ENCODE peak calls at places on chromosomes 16 and 17, in four cellular contexts. R, F, M and X are unnamed samples.

GRCh38 chr17:28701987-28702751 is 9.5 kb downstream of the PROCA1 start:
- ATAC-seq in R (no peak), F (no peak), M (no peak), X (no peak)

GRCh38 chr16:50781043-50781442 is 39.2 kb downstream of the CYLD start:
- ATAC-seq in F (no peak), R (no peak), M (no peak), X (no peak)

GRCh38 chr17:81939881-81940385 is 2.8 kb upstream of the PYCR1 start:
- ATAC-seq in M (peak; percentile 73), R (no peak), F (peak; percentile 8), X (peak; percentile 11)

GRCh38 chr17:9874722-9875121 is 30.3 kb downstream of the RCVRN start:
- ATAC-seq in M (no peak), R (no peak), F (no peak), X (no peak)

GRCh38 chr17:58232707-58233156 is 5.7 kb upstream of the LPO start:
- ATAC-seq in F (no peak), M (no peak), R (no peak), X (no peak)

GRCh38 chr17:29567362-29568330 is 809 bp upstream of the ABHD15 start:
- ATAC-seq in R (peak; percentile 66), M (peak; percentile 42), F (peak; percentile 56), X (peak; percentile 30)

GRCh38 chr16:3171181-3171854 is 16.7 kb upstream of the OR1F1 start:
- ATAC-seq in R (peak; percentile 15), M (no peak), F (no peak), X (no peak)

GRCh38 chr17:7357381-7357780 is 2.4 kb downstream of the TMEM95 start:
- ATAC-seq in R (no peak), F (no peak), M (no peak), X (no peak)

GRCh38 chr17:21275579-21276339 is 8.8 kb upstream of the MAP2K3 start:
- ATAC-seq in M (peak; percentile 97), R (peak; percentile 95), F (peak; percentile 93), X (peak; percentile 95)

GRCh38 chr17:28623696-28624095 is 9.7 kb upstream of the RSKR start:
- ATAC-seq in F (peak; percentile 83), R (no peak), M (peak; percentile 64), X (no peak)

DNA sequence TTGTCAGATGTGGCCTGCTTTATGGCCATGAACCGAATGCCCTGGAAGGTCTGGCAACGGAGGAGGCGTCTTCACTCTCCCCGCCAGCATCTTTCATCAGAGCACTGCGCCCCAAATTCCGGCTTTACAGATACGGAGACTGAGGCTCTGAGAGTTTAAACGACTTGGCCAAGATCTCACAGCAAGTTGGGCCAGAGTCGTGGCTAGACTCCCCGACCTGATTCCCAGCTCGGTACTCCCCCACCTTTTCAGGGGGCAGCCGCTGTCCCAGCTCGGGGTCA is 1.7 kb downstream of the NGFR start:
- ATAC-seq in R (no peak), F (no peak), M (no peak), X (no peak)
- H3K27me3 ChIP-seq in R (peaks cover 26% of the 10 kb centered on the region), F (peaks cover 7% of the 10 kb centered on the region), M (no peaks in the 10 kb centered on the region), X (peaks cover 60% of the 10 kb centered on the region)

GRCh38 chr17:42673885-42674754 is 2.7 kb downstream of the PLEKHH3 start:
- ATAC-seq in R (peak; percentile 27), M (peak; percentile 2), F (peak; percentile 23), X (no peak)
- H3K27me3 ChIP-seq in R (no peaks in the 10 kb centered on the region), M (no peaks in the 10 kb centered on the region), F (no peaks in the 10 kb centered on the region), X (no peaks in the 10 kb centered on the region)

GRCh38 chr17:48553837-48554236 is 8.9 kb upstream of the HOXB2 start:
- ATAC-seq in F (no peak), R (no peak), M (no peak), X (no peak)

GRCh38 chr17:48551206-48551597 is 6.3 kb upstream of the HOXB2 start:
- ATAC-seq in R (no peak), F (no peak), M (no peak), X (no peak)

GRCh38 chr17:48551601-48552452 is 6.9 kb upstream of the HOXB2 start:
- ATAC-seq in F (no peak), R (no peak), M (no peak), X (peak; percentile 4)

GRCh38 chr17:48553190-48553547 is 8.3 kb upstream of the HOXB2 start:
- ATAC-seq in R (peak; percentile 3), M (no peak), F (no peak), X (no peak)

DNA sequence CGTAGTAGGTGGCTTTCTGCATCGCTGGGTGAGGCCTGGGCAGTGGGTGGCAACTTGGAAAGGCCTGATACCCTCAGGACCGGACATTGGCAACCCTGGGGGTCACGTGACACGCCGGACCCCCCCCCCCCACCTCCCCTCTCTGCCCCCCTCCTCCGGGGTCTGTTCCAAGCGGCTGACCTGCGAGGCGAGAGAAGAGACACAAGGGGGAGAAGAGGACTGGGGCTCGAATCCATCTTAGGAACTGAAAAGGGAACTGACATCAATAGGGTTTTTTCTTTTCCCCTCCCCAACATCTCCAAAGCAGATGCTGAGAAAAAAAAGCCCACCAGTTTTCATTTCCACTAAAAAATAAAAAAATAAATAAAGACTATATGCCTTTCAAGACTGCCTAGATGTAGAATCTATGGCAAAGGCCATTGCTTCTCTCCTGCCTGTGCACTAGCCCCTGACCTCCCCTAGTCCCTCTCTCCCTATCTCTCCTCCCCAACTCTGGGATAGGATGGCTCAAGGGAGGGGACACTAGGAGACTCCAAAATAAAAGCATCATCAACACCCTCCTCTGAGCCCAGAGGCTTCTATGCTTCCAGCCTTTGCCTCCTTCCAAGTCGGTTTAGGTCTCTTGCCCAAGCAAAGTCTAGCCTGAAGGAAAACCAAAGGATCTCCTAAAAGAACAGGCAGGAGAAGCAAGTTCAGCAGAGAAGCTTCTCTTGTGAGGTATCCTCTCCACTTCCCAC is 7.7 kb upstream of the HOXB2 start:
- ATAC-seq in R (peak; percentile 35), M (peak; percentile 32), F (no peak), X (peak; percentile 67)
- H3K27me3 ChIP-seq in R (no peaks in the 10 kb centered on the region), M (no peaks in the 10 kb centered on the region), F (peaks cover 2% of the 10 kb centered on the region), X (no peaks in the 10 kb centered on the region)

DNA sequence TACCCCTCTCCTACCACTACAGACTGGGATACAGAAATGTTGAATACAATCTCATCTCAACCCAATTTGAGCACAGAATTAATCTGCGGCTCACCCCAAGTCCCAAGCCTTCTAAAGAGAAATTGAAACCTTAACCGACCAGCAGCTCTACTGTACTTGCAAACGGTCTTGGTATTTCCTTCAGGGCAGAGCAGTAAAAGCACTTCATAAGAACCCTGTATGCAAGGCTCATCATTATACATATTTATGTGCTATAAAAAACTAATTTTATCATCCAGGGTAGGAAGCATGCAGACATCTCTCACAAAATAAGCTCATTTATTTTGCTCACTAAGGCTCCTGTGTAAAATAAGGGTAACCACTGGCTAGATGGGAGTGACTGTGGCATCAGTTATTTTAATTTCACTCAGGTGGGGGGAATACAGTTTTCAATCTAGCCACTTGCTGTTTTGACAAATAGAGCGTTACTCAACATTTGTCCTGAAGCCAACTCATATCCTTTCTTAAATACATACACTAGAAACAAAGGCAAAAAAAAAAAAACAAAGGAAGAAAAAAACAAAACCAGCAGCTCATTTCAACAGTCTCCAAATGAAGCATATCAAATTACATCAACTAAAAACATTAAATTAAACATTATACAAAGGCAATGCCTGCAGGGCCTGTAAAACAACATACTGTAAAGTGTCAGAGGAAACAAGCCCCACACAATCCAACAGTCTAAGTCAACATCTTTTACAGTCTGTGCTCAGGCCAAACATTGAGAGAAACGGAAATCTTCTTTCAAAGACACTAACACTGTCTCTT is 65.0 kb downstream of the PARN start:
- ATAC-seq in F (no peak), R (peak; percentile 74), M (no peak), X (no peak)
- H3K27me3 ChIP-seq in F (no peaks in the 10 kb centered on the region), R (no peaks in the 10 kb centered on the region), M (no peaks in the 10 kb centered on the region), X (no peaks in the 10 kb centered on the region)

GRCh38 chr16:88941051-88941932 is 35.7 kb downstream of the CBFA2T3 start:
- ATAC-seq in R (peak; percentile 68), M (no peak), F (no peak), X (peak; percentile 13)

GRCh38 chr16:88945473-88945872 is 31.5 kb downstream of the CBFA2T3 start:
- ATAC-seq in R (no peak), M (no peak), F (no peak), X (no peak)

GRCh38 chr16:88943741-88944140 is 33.3 kb downstream of the CBFA2T3 start:
- ATAC-seq in R (no peak), M (no peak), F (no peak), X (no peak)

GRCh38 chr16:88941933-88942909 is 34.8 kb downstream of the CBFA2T3 start:
- ATAC-seq in F (peak; percentile 55), M (no peak), R (peak; percentile 74), X (peak; percentile 39)

GRCh38 chr16:88943131-88943664 is 33.8 kb downstream of the CBFA2T3 start:
- ATAC-seq in F (no peak), M (no peak), R (no peak), X (no peak)
- H3K27me3 ChIP-seq in F (peaks cover 5% of the 10 kb centered on the region), M (no peaks in the 10 kb centered on the region), R (no peaks in the 10 kb centered on the region), X (peaks cover 86% of the 10 kb centered on the region)

GRCh38 chr16:85334718-85335583 is 222.7 kb upstream of the CIBAR2 start:
- ATAC-seq in R (peak; percentile 34), M (peak; percentile 46), F (no peak), X (no peak)
- H3K27me3 ChIP-seq in R (no peaks in the 10 kb centered on the region), M (no peaks in the 10 kb centered on the region), F (no peaks in the 10 kb centered on the region), X (no peaks in the 10 kb centered on the region)

DNA sequence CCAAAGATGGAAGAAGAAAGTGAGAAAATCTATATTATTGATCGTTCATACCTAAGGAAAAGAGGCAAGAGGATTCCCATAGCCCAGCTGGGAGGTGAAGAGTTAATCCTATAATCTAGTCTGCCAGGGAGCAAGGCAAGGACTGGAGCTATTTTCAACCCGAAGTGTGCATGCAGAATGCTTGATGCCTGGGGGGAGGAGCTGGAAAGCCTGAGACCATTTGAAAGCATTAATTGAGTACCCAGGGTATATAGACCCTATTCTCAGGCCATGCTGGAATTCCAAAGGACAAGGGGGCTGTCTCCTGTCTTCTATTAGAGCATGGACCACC is 143.4 kb upstream of the SDK2 start:
- ATAC-seq in M (no peak), R (no peak), F (no peak), X (no peak)
- H3K27me3 ChIP-seq in M (no peaks in the 10 kb centered on the region), R (peaks cover 45% of the 10 kb centered on the region), F (peaks cover 10% of the 10 kb centered on the region), X (peaks cover 79% of the 10 kb centered on the region)

DNA sequence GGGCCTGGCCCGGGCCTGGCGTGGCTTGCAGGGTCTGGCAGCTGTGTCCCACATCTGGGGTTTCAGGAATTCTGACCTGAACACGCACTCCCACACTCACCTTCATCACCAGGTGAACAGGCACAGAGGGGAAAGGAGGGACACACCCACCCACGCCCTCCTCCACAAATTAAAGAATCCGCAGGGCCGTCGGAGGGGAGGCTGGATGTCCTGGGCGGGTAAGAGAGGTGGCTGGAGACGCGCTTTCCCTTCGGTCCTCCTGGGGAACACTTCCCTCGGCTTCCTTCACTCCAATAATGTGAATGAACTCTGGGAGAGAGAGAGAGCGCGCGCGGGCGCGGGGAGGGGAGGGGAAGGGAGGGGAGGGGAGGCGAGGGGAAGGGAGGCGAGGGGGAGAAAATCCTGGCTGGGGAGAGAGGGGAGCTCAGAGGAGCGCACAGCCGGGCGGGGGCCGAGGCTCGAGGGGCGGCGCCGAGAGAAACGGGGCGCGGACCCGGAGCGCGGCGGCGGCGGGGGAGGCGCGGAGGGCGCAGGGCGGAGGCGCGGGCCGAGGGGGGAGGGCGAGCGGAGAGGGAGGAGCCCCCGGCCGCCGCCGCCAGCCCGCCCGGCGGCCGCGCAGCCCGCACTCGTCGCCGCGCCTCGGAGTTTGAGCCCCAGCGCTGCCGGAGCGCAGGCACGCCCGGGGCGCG is at the start of gene CACNG4:
- ATAC-seq in M (no peak), R (peak; percentile 67), F (no peak), X (no peak)
- H3K27me3 ChIP-seq in M (no peaks in the 10 kb centered on the region), R (no peaks in the 10 kb centered on the region), F (peaks cover 17% of the 10 kb centered on the region), X (peaks cover 66% of the 10 kb centered on the region)